ENCODE peak calls at places on chromosome 1, in six cellular contexts. G, V, W, F, L and S are unnamed samples.
A peak's percentile ranks its signal among the peaks of the same experiment; 100 is the strongest.

GRCh38 chr1:233707153-233707905 is 93.4 kb downstream of the KCNK1 start:
- DNase-seq in W (no peak), L (no peak), V (peak; percentile 46), F (no peak), G (no peak), S (no peak)

GRCh38 chr1:59446257-59446901 is 149.5 kb downstream of the FGGY start:
- DNase-seq in F (no peak), W (peak; percentile 89), L (no peak), G (no peak), V (peak; percentile 61), S (no peak)

GRCh38 chr1:229070168-229070567 is 200.7 kb upstream of the RAB4A start:
- DNase-seq in V (no peak), F (peak; percentile 94), G (peak; percentile 46), L (no peak), W (peak; percentile 98), S (peak; percentile 93)

GRCh38 chr1:94753171-94753972 is 66.8 kb upstream of the SLC44A3 start:
- DNase-seq in V (no peak), W (peak; percentile 67), F (peak; percentile 85), L (peak; percentile 71), G (no peak), S (no peak)

GRCh38 chr1:98086796-98087195 is 166.0 kb upstream of the DPYD start:
- DNase-seq in W (no peak), V (no peak), G (no peak), L (no peak), F (no peak), S (no peak)

GRCh38 chr1:8104278-8105236 is 78.4 kb upstream of the ERRFI1 start:
- DNase-seq in L (no peak), V (no peak), G (no peak), F (no peak), W (no peak), S (no peak)

GRCh38 chr1:160795951-160796383 is at the start of gene LY9:
- DNase-seq in G (no peak), L (no peak), F (no peak), W (no peak), V (no peak), S (no peak)

GRCh38 chr1:2306151-2306978 is 78.2 kb downstream of the SKI start:
- DNase-seq in L (no peak), W (no peak), G (no peak), V (no peak), F (no peak), S (no peak)

GRCh38 chr1:91727763-91728162 is 158.2 kb downstream of the TGFBR3 start:
- DNase-seq in G (no peak), L (no peak), V (no peak), F (no peak), W (no peak), S (no peak)

GRCh38 chr1:16139473-16139962 is 16.4 kb downstream of the EPHA2 start:
- DNase-seq in G (no peak), V (no peak), W (no peak), L (no peak), F (no peak), S (no peak)

GRCh38 chr1:244874974-244875579 is 10.7 kb upstream of the HNRNPU start:
- DNase-seq in W (no peak), F (no peak), G (no peak), L (no peak), V (no peak), S (no peak)

GRCh38 chr1:200973937-200974657 is 49.4 kb downstream of the KIF21B start:
- DNase-seq in F (no peak), W (no peak), V (no peak), G (no peak), L (no peak), S (no peak)

GRCh38 chr1:164780111-164780510 is 221.1 kb downstream of the PBX1 start:
- DNase-seq in L (no peak), F (no peak), V (no peak), G (no peak), W (no peak), S (no peak)

GRCh38 chr1:204077979-204078696 is 5.2 kb downstream of the SOX13 start:
- DNase-seq in F (no peak), V (no peak), W (no peak), G (no peak), L (no peak), S (no peak)

GRCh38 chr1:94723899-94724298 is 96.3 kb upstream of the SLC44A3 start:
- DNase-seq in W (no peak), L (no peak), V (no peak), F (no peak), G (no peak), S (no peak)

GRCh38 chr1:3172431-3173112 is 103.6 kb downstream of the PRDM16 start:
- DNase-seq in L (no peak), V (no peak), W (no peak), F (no peak), G (no peak), S (no peak)

GRCh38 chr1:108963052-108963686 is at the start of gene CLCC1:
- DNase-seq in L (peak; percentile 89), G (peak; percentile 89), F (peak; percentile 95), V (peak; percentile 93), W (peak; percentile 97), S (peak; percentile 91)

GRCh38 chr1:108962681-108963051 is 618 bp downstream of the CLCC1 start:
- DNase-seq in L (peak; percentile 15), G (no peak), F (no peak), W (peak; percentile 70), V (peak; percentile 28), S (no peak)

GRCh38 chr1:108961752-108962486 is 1.4 kb downstream of the CLCC1 start:
- DNase-seq in W (no peak), V (no peak), G (no peak), L (no peak), F (no peak), S (no peak)

GRCh38 chr1:108961198-108961597 is 2.1 kb downstream of the CLCC1 start:
- DNase-seq in F (no peak), W (no peak), G (no peak), V (no peak), L (no peak), S (no peak)

GRCh38 chr1:108960719-108961118 is 2.6 kb downstream of the CLCC1 start:
- DNase-seq in W (no peak), V (no peak), F (no peak), G (no peak), L (no peak), S (no peak)
- H3K4me3 ChIP-seq in W (no peak overlapping the region), V (no peak overlapping the region), F (no peak overlapping the region), G (no peak overlapping the region), L (no peak overlapping the region), S (no peak overlapping the region)

GRCh38 chr1:235270625-235271024 is 57.4 kb downstream of the ARID4B start:
- DNase-seq in G (no peak), L (no peak), F (no peak), W (no peak), V (no peak), S (no peak)
- TF ChIP-seq CTCF in G (no peak), L (no peak), F (no peak), W (no peak), V (no peak), S (no peak)

GRCh38 chr1:27958513-27958912 is 1.3 kb upstream of the XKR8 start:
- DNase-seq in L (peak; percentile 26), G (no peak), F (no peak), V (peak; percentile 36), W (no peak), S (no peak)
- TF ChIP-seq POLR2A in L (no peak), G (no peak), F (no peak), V (no peak), W (no peak), S (no peak)

DNA sequence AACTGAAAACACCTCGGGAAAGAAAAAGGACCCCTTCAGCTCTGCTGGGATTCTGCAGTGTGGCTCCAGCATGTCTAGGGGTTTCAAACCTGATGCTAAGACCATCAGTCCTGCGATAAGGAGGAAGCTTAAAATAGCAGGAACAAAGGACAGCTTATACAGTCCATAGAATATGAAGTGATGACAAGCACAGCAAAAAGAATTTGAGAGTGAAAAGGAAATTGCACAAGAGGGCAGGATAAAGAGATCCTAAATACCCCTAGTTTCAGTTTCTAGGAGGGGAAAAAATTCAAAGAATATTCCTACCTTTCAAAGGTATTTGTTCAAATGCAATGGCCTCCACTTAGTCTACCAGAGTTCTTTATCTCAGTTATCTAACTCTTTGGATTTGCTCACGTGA is 171.4 kb downstream of the TGFB2 start:
- DNase-seq in G (no peak), W (no peak), F (no peak), L (no peak), V (no peak), S (no peak)
- H3K4me3 ChIP-seq in G (no peak overlapping the region), W (no peak overlapping the region), F (no peak overlapping the region), L (no peak overlapping the region), V (no peak overlapping the region), S (no peak overlapping the region)

GRCh38 chr1:198350456-198350855 is 190.0 kb downstream of the ATP6V1G3 start:
- DNase-seq in W (no peak), L (no peak), G (no peak), F (no peak), V (no peak), S (no peak)
- TF ChIP-seq CTCF in W (no peak), L (no peak), G (no peak), F (no peak), V (no peak), S (no peak)

GRCh38 chr1:54565113-54565501 is 17.1 kb downstream of the ACOT11 start:
- DNase-seq in V (no peak), F (no peak), L (no peak), W (peak; percentile 29), G (no peak), S (no peak)
- TF ChIP-seq POLR2A in V (no peak), F (no peak), L (no peak), W (no peak), G (no peak), S (no peak)